ENCODE peak calls at places on chromosomes 16 and 17, in five cellular contexts. One of them, this sample, is unnamed.

GRCh38 chr17:336110-337021 is 16.2 kb downstream of the RPH3AL start:
- DNase-seq in cardiac fibroblast: no peak
- DNase-seq in T-cell: peak
- DNase-seq in effector CD8-positive, alpha-beta T cell: peak
- DNase-seq in hepatic stellate cell: no peak
- DNase-seq in this sample: peak

GRCh38 chr17:74454197-74455024 is 12.0 kb upstream of the CD300A start:
- DNase-seq in T-cell: no peak
- DNase-seq in effector CD8-positive, alpha-beta T cell: no peak
- DNase-seq in cardiac fibroblast: peak
- DNase-seq in hepatic stellate cell: peak
- DNase-seq in this sample: no peak

GRCh38 chr17:4944163-4944553 is 4.1 kb downstream of the RNF167 start:
- DNase-seq in effector CD8-positive, alpha-beta T cell: peak
- DNase-seq in cardiac fibroblast: no peak
- DNase-seq in hepatic stellate cell: no peak
- DNase-seq in T-cell: peak
- DNase-seq in this sample: no peak

GRCh38 chr16:31108035-31108793 is at the start of gene BCKDK:
- DNase-seq in hepatic stellate cell: peak
- DNase-seq in T-cell: peak
- DNase-seq in cardiac fibroblast: peak
- DNase-seq in effector CD8-positive, alpha-beta T cell: peak
- DNase-seq in this sample: peak

GRCh38 chr17:41618341-41619161 is 5.8 kb downstream of the KRT17 start:
- DNase-seq in effector CD8-positive, alpha-beta T cell: no peak
- DNase-seq in cardiac fibroblast: no peak
- DNase-seq in hepatic stellate cell: no peak
- DNase-seq in T-cell: no peak
- DNase-seq in this sample: no peak

GRCh38 chr16:69889295-69889964 is 61.7 kb upstream of the CLEC18A start:
- DNase-seq in effector CD8-positive, alpha-beta T cell: no peak
- DNase-seq in T-cell: no peak
- DNase-seq in hepatic stellate cell: no peak
- DNase-seq in cardiac fibroblast: no peak
- DNase-seq in this sample: no peak

GRCh38 chr17:28335959-28336871 is 654 bp downstream of the TNFAIP1 start:
- DNase-seq in effector CD8-positive, alpha-beta T cell: no peak
- DNase-seq in T-cell: no peak
- DNase-seq in hepatic stellate cell: peak
- DNase-seq in cardiac fibroblast: peak
- DNase-seq in this sample: peak

GRCh38 chr16:5035909-5036227 is 2.1 kb upstream of the NAGPA start:
- DNase-seq in effector CD8-positive, alpha-beta T cell: no peak
- DNase-seq in hepatic stellate cell: no peak
- DNase-seq in cardiac fibroblast: no peak
- DNase-seq in T-cell: no peak
- DNase-seq in this sample: no peak

This sample was measured in astrocyte of the hippocampus.